ENCODE peak calls at places on chromosomes 13 and 19, in four cellular contexts. B is cardiac muscle cell, F is endothelial cell of umbilical vein, Y is kidney. G is an unnamed sample. For H3K36me3, the result is how much of the 10 kb centered on the place peaks cover.

GRCh38 chr13:50617134-50617721 is 226.3 kb downstream of the DLEU7 start:
- DNase-seq in B (no peak), F (peak), Y (no peak), G (no peak)

GRCh38 chr13:39269004-39269403 is 230.7 kb downstream of the NHLRC3 start:
- DNase-seq in B (no peak), F (no peak), Y (no peak), G (no peak)

GRCh38 chr19:18502633-18503294 is 19.1 kb downstream of the ELL start:
- DNase-seq in B (no peak), F (no peak), Y (no peak), G (no peak)

GRCh38 chr13:31234729-31235128 is 35.0 kb downstream of the B3GLCT start:
- DNase-seq in B (no peak), F (no peak), Y (no peak), G (no peak)

GRCh38 chr13:24671367-24672117 is 8.7 kb upstream of the ATP12A start:
- DNase-seq in B (peak), F (peak), Y (no peak), G (no peak)

GRCh38 chr13:77584111-77584510 is 48.6 kb downstream of the SCEL start:
- DNase-seq in B (no peak), F (no peak), Y (no peak), G (no peak)

GRCh38 chr13:65638572-65639168 is 1591.5 kb downstream of the PCDH9 start:
- DNase-seq in B (peak), F (peak), Y (no peak), G (no peak)

GRCh38 chr13:91134773-91135124 is 212.7 kb upstream of the MIR17HG start:
- DNase-seq in B (no peak), F (no peak), Y (no peak), G (no peak)

GRCh38 chr13:19169991-19170390 is 11.6 kb downstream of the TUBA3C start:
- DNase-seq in B (no peak), F (no peak), Y (peak), G (no peak)

GRCh38 chr13:43905435-43906031 is 25.8 kb downstream of the LACC1 start:
- DNase-seq in B (peak), F (peak), Y (no peak), G (no peak)

GRCh38 chr13:57624565-57625435 is 6.7 kb upstream of the PCDH17 start:
- DNase-seq in B (peak), F (peak), Y (no peak), G (no peak)

GRCh38 chr13:36531746-36532486 is 99.6 kb downstream of the CCNA1 start:
- DNase-seq in B (no peak), F (peak), Y (no peak), G (no peak)

GRCh38 chr13:41916173-41916954 is 44.5 kb downstream of the VWA8 start:
- DNase-seq in B (peak), F (peak), Y (no peak), G (no peak)

DNA sequence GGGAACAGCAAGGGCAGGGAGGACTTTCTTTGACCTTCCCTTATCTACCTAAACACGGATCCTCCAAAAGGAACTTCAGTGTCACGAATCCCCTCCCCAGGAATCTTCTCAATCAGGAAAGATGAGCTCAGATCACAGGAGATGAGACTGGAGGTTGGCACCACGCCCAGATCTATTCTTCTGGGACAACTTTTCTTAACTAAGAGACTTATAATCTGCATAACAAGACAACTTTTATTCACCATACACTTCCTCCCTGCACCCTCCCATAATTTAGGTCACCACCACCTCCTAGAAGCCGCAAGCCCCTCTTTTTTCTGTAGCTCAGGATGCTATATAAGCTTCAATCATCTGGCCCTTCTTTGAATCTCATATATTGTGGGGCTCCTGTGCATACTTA is 19.2 kb upstream of the AKT2 start:
- DNase-seq in B (no peak), F (no peak), Y (no peak), G (no peak)
- H3K36me3 ChIP-seq in B (under half), F (under half), Y (under half), G (under half)

GRCh38 chr19:11044436-11044835 is 44.8 kb upstream of the LDLR start:
- DNase-seq in B (no peak), F (no peak), Y (no peak), G (no peak)

GRCh38 chr19:11041966-11042627 is 47.2 kb upstream of the LDLR start:
- DNase-seq in B (no peak), F (no peak), Y (peak), G (peak)

GRCh38 chr19:11045536-11045935 is 43.7 kb upstream of the LDLR start:
- DNase-seq in B (no peak), F (no peak), Y (no peak), G (no peak)

GRCh38 chr19:11038511-11038910 is 50.8 kb upstream of the LDLR start:
- DNase-seq in B (no peak), F (no peak), Y (no peak), G (no peak)

GRCh38 chr19:11041194-11041593 is 48.1 kb upstream of the LDLR start:
- DNase-seq in B (no peak), F (no peak), Y (no peak), G (no peak)
- H3K36me3 ChIP-seq in B (under half), F (under half), Y (under half), G (half or more)

GRCh38 chr13:109111141-109111540 is 481.7 kb downstream of the MYO16 start:
- DNase-seq in B (no peak), F (no peak), Y (no peak), G (no peak)
- H3K36me3 ChIP-seq in B (under half), F (under half), Y (under half), G (under half)

DNA sequence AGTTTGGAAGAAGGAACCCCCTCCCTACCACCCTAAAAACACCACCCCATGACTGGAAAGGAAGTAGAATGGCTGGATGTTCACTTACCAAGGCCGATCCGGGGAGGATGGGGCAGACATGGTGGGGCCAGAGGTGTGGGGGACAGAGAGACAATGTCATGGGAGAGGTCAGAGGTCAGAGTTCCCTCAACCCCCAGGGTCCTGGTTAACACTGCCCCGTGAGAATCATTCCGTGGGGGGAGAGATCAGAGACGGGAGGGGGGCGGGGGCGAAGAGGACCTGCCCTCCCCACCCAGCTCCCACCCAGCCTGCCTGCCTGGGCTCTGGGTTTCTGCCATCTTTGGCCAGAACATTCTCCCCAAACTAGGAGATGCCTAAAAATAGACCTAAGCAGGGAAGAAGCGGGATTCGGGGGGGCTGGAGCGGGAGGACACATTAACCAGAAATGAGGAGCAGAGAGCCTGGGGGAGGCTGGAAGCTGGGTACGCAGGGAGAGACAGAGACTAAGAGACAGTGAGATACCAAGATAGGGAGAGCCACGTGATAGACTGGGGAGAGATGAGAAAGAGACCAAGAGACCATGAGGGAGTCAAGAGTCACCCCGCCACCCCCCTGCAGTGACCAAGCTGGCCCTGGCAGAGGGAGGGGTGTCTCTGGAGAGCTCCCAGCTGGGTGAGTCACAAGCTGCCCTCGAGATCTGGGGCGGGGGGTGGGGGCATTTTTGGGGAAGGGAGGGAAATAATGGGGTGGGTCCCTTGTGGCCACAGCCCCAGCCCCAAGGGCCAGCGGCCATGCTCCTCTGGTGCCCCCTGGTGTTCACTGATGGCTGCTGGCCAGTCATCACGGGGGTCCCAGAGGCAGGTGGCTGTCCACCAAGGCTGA is 6.1 kb upstream of the KANK2 start:
- DNase-seq in B (peak), F (peak), Y (peak), G (peak)
- H3K36me3 ChIP-seq in B (under half), F (under half), Y (under half), G (under half)

GRCh38 chr19:49824662-49825061 is 6.6 kb downstream of the MED25 start:
- DNase-seq in B (no peak), F (no peak), Y (no peak), G (no peak)

GRCh38 chr19:49823472-49823871 is 5.4 kb downstream of the MED25 start:
- DNase-seq in B (no peak), F (no peak), Y (no peak), G (no peak)

GRCh38 chr19:49829200-49829599 is 11.1 kb downstream of the MED25 start:
- DNase-seq in B (no peak), F (no peak), Y (no peak), G (no peak)

GRCh38 chr19:49829721-49830120 is 11.6 kb downstream of the MED25 start:
- DNase-seq in B (no peak), F (no peak), Y (no peak), G (no peak)

GRCh38 chr19:49827034-49827433 is 8.9 kb downstream of the MED25 start:
- DNase-seq in B (no peak), F (no peak), Y (no peak), G (no peak)
- H3K36me3 ChIP-seq in B (under half), F (under half), Y (under half), G (half or more)

GRCh38 chr13:113121183-113121927 is 1.2 kb upstream of the F10 start:
- DNase-seq in B (no peak), F (no peak), Y (peak), G (no peak)
- H3K36me3 ChIP-seq in B (under half), F (under half), Y (under half), G (under half)

GRCh38 chr19:16412596-16413355 is 59.0 kb downstream of the EPS15L1 start:
- DNase-seq in B (no peak), F (no peak), Y (no peak), G (no peak)
- H3K36me3 ChIP-seq in B (under half), F (under half), Y (under half), G (half or more)

GRCh38 chr13:75829874-75830273 is 193.7 kb downstream of the LMO7 start:
- DNase-seq in B (no peak), F (no peak), Y (no peak), G (no peak)
- H3K36me3 ChIP-seq in B (under half), F (under half), Y (under half), G (under half)

GRCh38 chr13:102620512-102620911 is 23.7 kb downstream of the TPP2 start:
- DNase-seq in B (no peak), F (no peak), Y (no peak), G (no peak)

DNA sequence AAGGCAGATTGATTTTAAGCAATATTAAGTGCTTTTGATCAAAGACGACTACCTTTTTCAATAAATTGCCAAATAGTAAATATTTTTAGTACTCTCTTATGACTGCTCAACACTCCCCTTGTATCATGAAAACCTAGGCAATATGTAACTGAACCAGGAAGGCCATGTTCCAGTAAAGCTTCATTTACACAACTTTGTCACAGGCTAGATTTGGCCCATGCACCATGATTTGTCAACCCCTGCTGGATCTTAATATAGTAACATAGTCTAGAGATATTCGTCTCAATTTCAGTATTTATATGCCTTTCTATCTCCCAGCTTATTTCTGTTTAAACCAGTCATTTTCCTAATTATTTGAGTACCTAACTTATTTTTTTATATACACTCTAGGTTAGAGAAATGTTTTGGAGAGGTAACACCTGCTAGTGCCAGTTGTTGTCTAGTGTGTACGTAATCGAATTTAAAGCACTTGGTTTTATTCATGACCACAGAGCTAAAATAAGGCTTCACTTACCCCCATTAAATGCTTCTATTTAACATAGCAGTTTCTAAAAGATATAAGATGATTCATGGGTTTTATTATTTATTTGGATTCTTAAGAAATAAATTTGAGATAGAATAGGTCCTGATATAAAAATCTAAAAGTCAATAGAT is 21.0 kb downstream of the TPP2 start:
- DNase-seq in B (no peak), F (no peak), Y (no peak), G (no peak)
- H3K36me3 ChIP-seq in B (half or more), F (under half), Y (under half), G (half or more)

GRCh38 chr19:5212101-5212500 is 128.5 kb downstream of the PTPRS start:
- DNase-seq in B (no peak), F (no peak), Y (no peak), G (no peak)

GRCh38 chr19:5210556-5210955 is 130.1 kb downstream of the PTPRS start:
- DNase-seq in B (no peak), F (no peak), Y (no peak), G (no peak)

GRCh38 chr19:5213667-5214066 is 126.9 kb downstream of the PTPRS start:
- DNase-seq in B (no peak), F (no peak), Y (no peak), G (no peak)

GRCh38 chr19:5214371-5214770 is 126.2 kb downstream of the PTPRS start:
- DNase-seq in B (no peak), F (no peak), Y (no peak), G (no peak)

DNA sequence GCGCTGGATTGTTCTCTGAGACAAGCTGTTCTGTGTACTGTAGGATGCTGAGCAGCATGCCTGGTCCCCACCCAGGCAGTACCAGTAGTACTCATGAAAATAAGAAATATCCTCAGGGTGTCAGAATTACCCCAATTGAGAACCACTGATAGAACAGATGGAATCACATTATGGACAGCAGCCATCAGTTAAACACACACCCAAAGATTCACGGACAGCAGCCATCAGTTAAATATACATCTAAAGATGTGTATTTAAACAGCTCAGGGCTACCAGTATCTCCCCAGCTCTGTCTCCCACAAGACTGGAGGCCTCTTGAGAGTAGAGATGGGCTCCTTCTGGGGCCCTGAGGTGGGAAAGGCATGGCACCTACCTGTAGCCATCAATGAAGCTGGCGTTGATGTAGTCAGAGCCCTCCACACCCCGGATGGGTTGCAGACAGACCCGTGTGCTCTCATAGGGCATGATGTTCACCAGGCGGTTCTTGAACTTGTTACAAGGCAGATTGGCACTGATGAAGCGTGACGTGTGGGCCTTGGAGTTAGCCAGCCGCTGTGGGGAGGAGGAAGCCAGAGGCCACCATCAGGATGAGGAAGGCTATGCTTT is 129.3 kb downstream of the PTPRS start:
- DNase-seq in B (no peak), F (no peak), Y (no peak), G (no peak)
- H3K36me3 ChIP-seq in B (half or more), F (under half), Y (under half), G (half or more)